ENCODE peak calls at places on chromosome 2, in four cellular contexts. J, U, Y and T are unnamed samples.

GRCh38 chr2:161088658-161089350 is 71.4 kb upstream of the TANK start:
- DNase-seq in J (no peak), U (no peak), Y (no peak), T (no peak)

GRCh38 chr2:231800493-231801091 is 14.3 kb downstream of the COPS7B start:
- DNase-seq in J (peak), U (no peak), Y (peak), T (peak)

GRCh38 chr2:207594731-207595130 is 30.5 kb downstream of the METTL21A start:
- DNase-seq in J (no peak), U (no peak), Y (no peak), T (no peak)

GRCh38 chr2:85794491-85795121 is 40.8 kb downstream of the ATOH8 start:
- DNase-seq in J (no peak), U (no peak), Y (no peak), T (no peak)

GRCh38 chr2:204749319-204749718 is 204.0 kb downstream of the PARD3B start:
- DNase-seq in J (no peak), U (no peak), Y (no peak), T (peak)

GRCh38 chr2:240300840-240301239 is 134.6 kb upstream of the GPC1 start:
- DNase-seq in J (no peak), U (no peak), Y (no peak), T (no peak)

GRCh38 chr2:213958086-213958485 is 452.8 kb upstream of the VWC2L start:
- DNase-seq in J (no peak), U (no peak), Y (no peak), T (no peak)

GRCh38 chr2:10447300-10448207 is 573 bp downstream of the ODC1 start:
- DNase-seq in J (no peak), U (no peak), Y (no peak), T (no peak)

GRCh38 chr2:45813003-45813601 is 161.6 kb downstream of the PRKCE start:
- DNase-seq in J (no peak), U (peak), Y (no peak), T (no peak)

GRCh38 chr2:204027105-204027504 is 90.5 kb downstream of the ICOS start:
- DNase-seq in J (no peak), U (no peak), Y (no peak), T (no peak)

GRCh38 chr2:239578381-239578780 is 177.6 kb upstream of the HDAC4 start:
- DNase-seq in J (no peak), U (no peak), Y (no peak), T (no peak)

GRCh38 chr2:178473931-178474330 is 4.5 kb downstream of the FKBP7 start:
- DNase-seq in J (no peak), U (no peak), Y (no peak), T (no peak)

GRCh38 chr2:230067990-230068657 is 600 bp downstream of the SLC16A14 start:
- DNase-seq in J (peak), U (peak), Y (peak), T (no peak)

GRCh38 chr2:8622924-8623465 is 58.9 kb upstream of the ID2 start:
- DNase-seq in J (no peak), U (no peak), Y (no peak), T (no peak)

GRCh38 chr2:162821176-162821575 is 17.4 kb downstream of the KCNH7 start:
- DNase-seq in J (no peak), U (no peak), Y (no peak), T (no peak)

GRCh38 chr2:172102858-172103359 is at the start of gene DLX2:
- DNase-seq in J (peak), U (peak), Y (no peak), T (peak)

GRCh38 chr2:60461421-60462108 is 91.9 kb downstream of the BCL11A start:
- DNase-seq in J (no peak), U (no peak), Y (no peak), T (no peak)

GRCh38 chr2:72000110-72000509 is 147.6 kb downstream of the CYP26B1 start:
- DNase-seq in J (no peak), U (no peak), Y (no peak), T (no peak)

GRCh38 chr2:101630224-101630949 is 67.1 kb upstream of the MAP4K4 start:
- DNase-seq in J (no peak), U (no peak), Y (no peak), T (no peak)

GRCh38 chr2:159144776-159145614 is 141.5 kb downstream of the WDSUB1 start:
- DNase-seq in J (no peak), U (no peak), Y (peak), T (no peak)

GRCh38 chr2:156892449-156893335 is 364.8 kb upstream of the GALNT5 start:
- DNase-seq in J (peak), U (no peak), Y (no peak), T (no peak)

GRCh38 chr2:174085781-174086180 is 120.6 kb upstream of the SP3 start:
- DNase-seq in J (no peak), U (no peak), Y (no peak), T (no peak)

GRCh38 chr2:235270951-235271350 is 222.9 kb upstream of the AGAP1 start:
- DNase-seq in J (no peak), U (no peak), Y (peak), T (peak)

GRCh38 chr2:171541202-171541884 is 19.1 kb downstream of the CYBRD1 start:
- DNase-seq in J (no peak), U (no peak), Y (no peak), T (no peak)

GRCh38 chr2:19801367-19802087 is 100.3 kb downstream of the TTC32 start:
- DNase-seq in J (no peak), U (peak), Y (no peak), T (peak)

GRCh38 chr2:222228046-222228445 is 70.8 kb downstream of the PAX3 start:
- DNase-seq in J (no peak), U (no peak), Y (no peak), T (no peak)

GRCh38 chr2:1745171-1746023 is 1.1 kb upstream of the PXDN start:
- DNase-seq in J (no peak), U (no peak), Y (no peak), T (no peak)

GRCh38 chr2:123500346-123500745 is 524.7 kb upstream of the CNTNAP5 start:
- DNase-seq in J (no peak), U (no peak), Y (no peak), T (no peak)